ENCODE peak calls at places on chromosome X, in seven cellular contexts. K, E, U, M, S, I and Z are unnamed samples.

GRCh38 chrX:11629593-11630211 is 36.0 kb downstream of the ARHGAP6 start:
- DNase-seq in K (peak), E (peak), U (peak), M (peak), S (no peak), I (peak), Z (no peak)

GRCh38 chrX:29419774-29420553 is 795.4 kb upstream of the MAGEB2 start:
- DNase-seq in K (peak), E (peak), U (peak), M (no peak), S (no peak), I (no peak), Z (no peak)

GRCh38 chrX:113959912-113960626 is 623.8 kb upstream of the HTR2C start:
- DNase-seq in K (no peak), E (no peak), U (no peak), M (no peak), S (no peak), I (no peak), Z (no peak)

GRCh38 chrX:4547218-4547836 is 833.9 kb upstream of the PRKX start:
- DNase-seq in K (peak), E (peak), U (peak), M (no peak), S (peak), I (no peak), Z (no peak)

GRCh38 chrX:135528274-135528673 is 7.8 kb downstream of the INTS6L start:
- DNase-seq in K (no peak), E (no peak), U (no peak), M (no peak), S (no peak), I (no peak), Z (no peak)

GRCh38 chrX:115367455-115367854 is 77.9 kb downstream of the LUZP4 start:
- DNase-seq in K (no peak), E (peak), U (no peak), M (peak), S (no peak), I (no peak), Z (peak)

GRCh38 chrX:136643243-136643642 is 4.7 kb upstream of the CD40LG start:
- DNase-seq in K (no peak), E (no peak), U (no peak), M (no peak), S (no peak), I (no peak), Z (no peak)

GRCh38 chrX:1609311-1609710 is 5.5 kb upstream of the ASMT start:
- DNase-seq in K (no peak), E (no peak), U (no peak), M (no peak), S (no peak), I (no peak), Z (no peak)

GRCh38 chrX:64093761-64094160 is 111.7 kb downstream of the AMER1 start:
- DNase-seq in K (peak), E (peak), U (peak), M (no peak), S (no peak), I (no peak), Z (no peak)

GRCh38 chrX:153470411-153471363 is at the start of gene HAUS7:
- DNase-seq in K (peak), E (peak), U (peak), M (peak), S (peak), I (peak), Z (peak)

GRCh38 chrX:38806875-38807601 is 5.8 kb downstream of the MID1IP1 start:
- DNase-seq in K (no peak), E (no peak), U (no peak), M (no peak), S (no peak), I (no peak), Z (no peak)

GRCh38 chrX:40243699-40244098 is 145.9 kb upstream of the BCOR start:
- DNase-seq in K (no peak), E (no peak), U (no peak), M (no peak), S (no peak), I (no peak), Z (no peak)

GRCh38 chrX:78124304-78124703 is 15.1 kb downstream of the TAF9B start:
- DNase-seq in K (peak), E (no peak), U (no peak), M (no peak), S (no peak), I (no peak), Z (no peak)
- TF ChIP-seq CTCF in K (no peak), E (no peak), U (no peak), M (no peak), S (no peak), I (peak), Z (no peak)

GRCh38 chrX:96183843-96184242 is 500.8 kb upstream of the DIAPH2 start:
- DNase-seq in K (peak), E (peak), U (no peak), M (no peak), S (no peak), I (no peak), Z (no peak)

GRCh38 chrX:96181571-96181970 is 503.1 kb upstream of the DIAPH2 start:
- DNase-seq in K (no peak), E (no peak), U (no peak), M (no peak), S (no peak), I (no peak), Z (no peak)

DNA sequence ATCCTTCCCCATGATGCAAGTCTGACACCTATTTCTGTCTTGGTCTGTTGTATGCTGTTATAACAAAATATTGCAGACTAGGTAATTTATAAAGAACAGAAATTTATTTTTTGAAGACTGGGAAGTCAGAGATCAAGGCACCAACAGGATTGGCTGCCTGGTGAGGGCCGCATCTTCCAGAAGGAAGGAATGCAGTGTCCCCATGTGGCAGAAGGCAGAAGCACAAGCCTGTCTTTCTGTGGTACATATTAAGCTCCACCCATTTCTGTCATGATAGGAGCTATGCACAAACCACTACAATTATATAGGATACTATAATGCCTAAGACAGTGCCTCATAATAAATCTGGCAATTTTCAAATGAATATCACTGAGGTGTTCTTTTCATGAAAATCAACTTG is 502.3 kb upstream of the DIAPH2 start:
- DNase-seq in K (peak), E (peak), U (peak), M (no peak), S (no peak), I (peak), Z (no peak)
- TF ChIP-seq CTCF in K (peak), E (peak), U (peak), M (peak), S (no peak), I (peak), Z (no peak)

DNA sequence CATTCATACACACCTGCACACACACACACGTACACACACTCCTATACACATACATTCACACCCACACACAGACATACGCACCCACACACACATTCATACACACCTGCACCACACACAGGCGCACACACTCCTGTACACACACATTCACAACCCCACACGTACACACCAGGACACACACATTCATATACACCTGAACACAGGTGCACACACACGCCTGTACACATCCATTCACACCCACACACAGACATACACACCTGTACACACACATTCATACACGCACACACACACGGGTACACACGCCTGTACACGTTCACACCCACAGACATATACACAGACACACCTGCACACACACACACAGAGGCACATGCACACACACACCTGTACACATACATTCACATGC is 53.0 kb upstream of the PPP2R3B start:
- DNase-seq in K (no peak), E (no peak), U (no peak), M (no peak), S (no peak), I (no peak), Z (no peak)
- TF ChIP-seq CTCF in K (no peak), E (no peak), U (no peak), M (no peak), S (no peak), I (no peak), Z (no peak)

DNA sequence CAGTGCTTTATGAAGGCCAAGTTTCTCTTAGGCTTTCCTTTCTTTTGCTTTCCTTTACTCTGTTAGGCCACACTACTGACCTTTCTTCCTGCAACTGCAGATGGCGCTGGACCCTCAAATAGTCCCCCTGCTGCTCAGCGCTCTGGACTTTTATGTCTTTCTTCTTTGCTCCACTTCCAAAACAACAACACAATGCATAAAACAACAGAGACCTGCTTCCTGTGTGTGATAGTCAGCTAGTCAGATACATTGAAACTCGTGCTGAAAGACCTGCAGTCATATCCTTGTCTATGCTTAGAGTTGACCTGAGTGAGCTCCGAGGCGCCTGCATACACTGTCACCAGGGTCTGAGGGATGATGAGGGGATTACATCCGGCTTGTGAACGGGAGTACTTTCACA is 108.9 kb upstream of the TEX13D start:
- DNase-seq in K (no peak), E (no peak), U (no peak), M (no peak), S (peak), I (no peak), Z (no peak)
- TF ChIP-seq CTCF in K (peak), E (no peak), U (no peak), M (no peak), S (no peak), I (no peak), Z (no peak)

GRCh38 chrX:17442898-17443297 is 67.9 kb downstream of the NHS start:
- DNase-seq in K (no peak), E (peak), U (no peak), M (no peak), S (no peak), I (no peak), Z (no peak)

GRCh38 chrX:17441965-17442364 is 67.0 kb downstream of the NHS start:
- DNase-seq in K (peak), E (peak), U (no peak), M (no peak), S (no peak), I (no peak), Z (peak)

GRCh38 chrX:17438221-17438620 is 63.2 kb downstream of the NHS start:
- DNase-seq in K (no peak), E (no peak), U (no peak), M (no peak), S (no peak), I (no peak), Z (no peak)

GRCh38 chrX:17440258-17440657 is 65.3 kb downstream of the NHS start:
- DNase-seq in K (no peak), E (no peak), U (no peak), M (no peak), S (no peak), I (no peak), Z (no peak)

GRCh38 chrX:17440836-17441235 is 65.8 kb downstream of the NHS start:
- DNase-seq in K (no peak), E (no peak), U (no peak), M (no peak), S (no peak), I (no peak), Z (no peak)
- TF ChIP-seq CTCF in K (no peak), E (no peak), U (no peak), M (no peak), S (no peak), I (no peak), Z (no peak)